ENCODE peak calls at places on chromosome 6, in four cellular contexts. P is neural progenitor cell, I is IMR-90, G is fibroblast of lung. Y is an unnamed sample. For H4K20me1, the result is how much of the 10 kb centered on the place peaks cover.

GRCh38 chr6:35181313-35181932 is 32.3 kb upstream of the SCUBE3 start:
- DNase-seq in I (peak), P (no peak), G (peak), Y (no peak)

GRCh38 chr6:166488081-166488685 is 98.3 kb downstream of the RAMACL start:
- DNase-seq in I (peak), P (peak), G (no peak), Y (no peak)

GRCh38 chr6:10613077-10613476 is 81.3 kb downstream of the C6orf52 start:
- DNase-seq in P (no peak), G (peak), I (peak), Y (no peak)

GRCh38 chr6:86937219-86938079 is at the start of gene HTR1E:
- DNase-seq in P (peak), G (peak), I (peak), Y (peak)

GRCh38 chr6:141403827-141404226 is 728.9 kb upstream of the GJE1 start:
- DNase-seq in P (no peak), G (no peak), I (no peak), Y (peak)

GRCh38 chr6:132130530-132131298 is 179.5 kb upstream of the CCN2 start:
- DNase-seq in P (no peak), I (peak), G (peak), Y (no peak)

GRCh38 chr6:98469146-98469545 is 365.2 kb upstream of the POU3F2 start:
- DNase-seq in P (no peak), G (peak), I (no peak), Y (no peak)

GRCh38 chr6:30769088-30769852 is 24.9 kb upstream of the IER3 start:
- DNase-seq in G (peak), I (peak), P (peak), Y (peak)

GRCh38 chr6:121349596-121349995 is 15.3 kb upstream of the TBC1D32 start:
- DNase-seq in G (no peak), I (no peak), P (no peak), Y (no peak)

GRCh38 chr6:93120154-93120742 is 299.1 kb downstream of the EPHA7 start:
- DNase-seq in P (no peak), I (no peak), G (no peak), Y (no peak)

GRCh38 chr6:113392551-113393055 is 464.5 kb upstream of the MARCKS start:
- DNase-seq in P (no peak), I (no peak), G (no peak), Y (no peak)

GRCh38 chr6:53294095-53294494 is 54.7 kb downstream of the ELOVL5 start:
- DNase-seq in G (no peak), P (peak), I (no peak), Y (no peak)

GRCh38 chr6:35736293-35736894 is 438 bp upstream of the ARMC12 start:
- DNase-seq in G (peak), P (peak), I (peak), Y (peak)

GRCh38 chr6:37210313-37210898 is 40.5 kb downstream of the PIM1 start:
- DNase-seq in P (peak), I (peak), G (peak), Y (peak)

GRCh38 chr6:3585320-3585935 is 128.6 kb upstream of the SLC22A23 start:
- DNase-seq in P (no peak), G (peak), I (peak), Y (peak)
- TF ChIP-seq CTCF in P (no peak), G (no peak), I (no peak), Y (no peak)

GRCh38 chr6:81997091-81997926 is 244.8 kb upstream of the TENT5A start:
- DNase-seq in P (no peak), G (peak), I (peak), Y (peak)

GRCh38 chr6:81999270-81999669 is 246.8 kb upstream of the TENT5A start:
- DNase-seq in G (peak), I (no peak), P (no peak), Y (no peak)

GRCh38 chr6:81998432-81998831 is 246.0 kb upstream of the TENT5A start:
- DNase-seq in P (no peak), I (peak), G (peak), Y (peak)

GRCh38 chr6:81995548-81996289 is 243.2 kb upstream of the TENT5A start:
- DNase-seq in P (no peak), I (peak), G (peak), Y (peak)

DNA sequence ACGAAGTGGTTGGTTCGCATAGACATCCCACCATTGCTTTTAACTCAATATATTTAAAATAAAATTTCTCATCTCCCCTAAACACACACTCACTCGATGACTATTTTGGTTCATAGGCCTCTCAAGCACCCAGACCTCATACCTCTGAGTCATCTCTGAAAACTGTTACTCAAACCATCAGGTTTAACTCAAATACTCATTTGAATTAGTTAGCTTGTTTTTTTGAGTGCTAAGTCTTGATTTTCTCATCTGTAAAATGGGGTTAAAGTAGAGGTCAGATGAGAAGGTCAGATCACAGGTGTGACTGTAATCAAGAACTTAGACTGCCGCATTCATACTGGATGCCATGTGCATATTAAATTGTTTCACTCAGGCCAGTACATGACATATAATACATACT is 243.9 kb upstream of the TENT5A start:
- DNase-seq in G (peak), I (peak), P (no peak), Y (peak)
- H4K20me1 ChIP-seq in G (under half), I (under half), P (under half), Y (under half)

GRCh38 chr6:157672726-157673412 is 150.2 kb upstream of the SNX9 start:
- DNase-seq in I (no peak), P (no peak), G (no peak), Y (no peak)
- TF ChIP-seq CTCF in I (no peak), P (no peak), G (no peak), Y (no peak)

DNA sequence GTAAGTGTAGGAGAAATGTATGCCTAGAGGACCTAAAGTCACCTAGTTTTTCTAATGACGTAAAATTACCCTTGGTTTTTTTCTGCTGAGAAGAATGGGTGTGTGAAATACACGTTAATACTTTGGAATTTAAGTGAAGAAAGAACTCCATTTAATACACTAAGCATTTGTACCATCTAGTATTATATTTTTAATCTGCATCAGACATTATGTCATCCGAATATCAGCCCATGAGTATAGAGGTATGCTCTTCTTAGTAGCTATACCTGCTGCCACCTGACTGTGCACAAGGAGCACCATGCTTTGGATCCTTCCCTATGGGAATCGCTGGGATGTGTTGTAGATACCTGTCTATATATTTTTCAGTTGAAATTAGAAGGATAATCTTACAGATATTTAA is 106.4 kb downstream of the QKI start:
- DNase-seq in P (no peak), G (peak), I (no peak), Y (no peak)
- H4K20me1 ChIP-seq in P (half or more), G (under half), I (under half), Y (under half)

Y was measured in mammary epithelial cell.